ENCODE peak calls at places on chromosomes 13 and 19, in seven cellular contexts. M, F, H, V, S, I and N are unnamed samples.

GRCh38 chr13:23701646-23702045 is 131.4 kb downstream of the TNFRSF19 start:
- DNase-seq in H (no peak), M (no peak), V (no peak), I (no peak), F (no peak), S (no peak), N (no peak)

GRCh38 chr13:78689011-78689410 is 30.1 kb upstream of the OBI1 start:
- DNase-seq in I (no peak), M (no peak), V (no peak), H (no peak), F (no peak), S (no peak), N (no peak)

GRCh38 chr19:32201661-32202060 is 143.7 kb upstream of the ZNF507 start:
- DNase-seq in H (no peak), F (no peak), S (no peak), V (peak; percentile 11), M (peak; percentile 54), I (no peak), N (no peak)

GRCh38 chr13:34357435-34358232 is 539.7 kb downstream of the RFC3 start:
- DNase-seq in S (no peak), H (peak; percentile 59), I (no peak), F (no peak), V (no peak), M (peak; percentile 46), N (no peak)

GRCh38 chr13:50543767-50544166 is 299.7 kb downstream of the DLEU7 start:
- DNase-seq in M (no peak), F (no peak), H (no peak), S (no peak), V (no peak), I (peak; percentile 5), N (peak; percentile 62)

GRCh38 chr13:56510836-56511235 is 629.9 kb upstream of the PRR20A start:
- DNase-seq in F (no peak), V (no peak), S (no peak), M (no peak), I (no peak), H (no peak), N (no peak)

GRCh38 chr19:30791116-30791515 is 418.9 kb downstream of the ZNF536 start:
- DNase-seq in M (no peak), F (no peak), H (no peak), I (no peak), V (no peak), S (no peak), N (no peak)

GRCh38 chr13:109922518-109922917 is 136.1 kb upstream of the IRS2 start:
- DNase-seq in F (no peak), I (no peak), S (no peak), V (no peak), H (no peak), M (no peak), N (no peak)

GRCh38 chr19:38213911-38214625 is 10.0 kb downstream of the DPF1 start:
- DNase-seq in F (no peak), M (peak; percentile 64), H (no peak), S (no peak), V (peak; percentile 86), I (no peak), N (peak; percentile 20)

GRCh38 chr19:47523473-47523872 is 8.6 kb upstream of the NAPA start:
- DNase-seq in M (no peak), S (no peak), H (no peak), V (no peak), F (no peak), I (peak; percentile 1), N (peak; percentile 53)

GRCh38 chr13:51764184-51765141 is 39.5 kb downstream of the DHRS12 start:
- DNase-seq in S (peak; percentile 86), H (no peak), V (peak; percentile 41), M (no peak), I (peak; percentile 23), F (no peak), N (peak; percentile 49)

GRCh38 chr19:6056282-6056741 is 54.0 kb downstream of the RFX2 start:
- DNase-seq in M (no peak), I (no peak), H (no peak), V (no peak), S (no peak), F (no peak), N (no peak)

GRCh38 chr13:24502567-24503375 is 9.8 kb downstream of the PARP4 start:
- DNase-seq in F (no peak), S (peak; percentile 11), V (no peak), H (peak; percentile 73), I (peak; percentile 7), M (no peak), N (peak; percentile 8)

GRCh38 chr13:46992383-46992952 is 95.6 kb upstream of the HTR2A start:
- DNase-seq in V (no peak), S (no peak), F (no peak), M (peak; percentile 42), I (no peak), H (no peak), N (peak; percentile 2)

GRCh38 chr13:33213024-33213795 is 72.3 kb downstream of the STARD13 start:
- DNase-seq in M (no peak), F (no peak), I (peak; percentile 16), V (no peak), S (no peak), H (no peak), N (no peak)

GRCh38 chr13:21402586-21403307 is 56.4 kb downstream of the ZDHHC20 start:
- DNase-seq in M (peak; percentile 14), S (no peak), F (no peak), V (no peak), I (no peak), H (no peak), N (peak; percentile 16)

GRCh38 chr13:75704942-75705320 is 68.8 kb downstream of the LMO7 start:
- DNase-seq in V (no peak), F (no peak), H (no peak), M (no peak), S (no peak), I (peak; percentile 33), N (peak; percentile 79)

GRCh38 chr13:40026174-40026585 is 370.7 kb downstream of the COG6 start:
- DNase-seq in S (no peak), H (no peak), F (no peak), I (no peak), M (no peak), V (no peak), N (no peak)

GRCh38 chr19:7529246-7529600 is 6.3 kb upstream of the PNPLA6 start:
- DNase-seq in S (no peak), H (no peak), M (no peak), F (no peak), I (no peak), V (no peak), N (no peak)